ENCODE peak calls at places on chromosomes 5 and 9, in four cellular contexts. Q, Z, U and M are unnamed samples.

GRCh38 chr9:23342296-23342695 is 483.7 kb downstream of the ELAVL2 start:
- DNase-seq in Z (no peak), Q (no peak), U (no peak), M (no peak)

GRCh38 chr9:4769321-4770080 is 23.2 kb upstream of the RCL1 start:
- DNase-seq in U (no peak), Z (no peak), Q (peak), M (no peak)

GRCh38 chr5:32585122-32585445 is 273 bp upstream of the SUB1 start:
- DNase-seq in U (no peak), Q (no peak), Z (no peak), M (no peak)

GRCh38 chr9:107948601-107949000 is 459.0 kb upstream of the KLF4 start:
- DNase-seq in Q (no peak), U (no peak), Z (no peak), M (no peak)

GRCh38 chr5:128534729-128535128 is 3.3 kb downstream of the FBN2 start:
- DNase-seq in U (no peak), Q (no peak), Z (no peak), M (no peak)

GRCh38 chr9:114035221-114035844 is 42.8 kb downstream of the AMBP start:
- DNase-seq in Q (no peak), Z (no peak), U (no peak), M (no peak)

GRCh38 chr9:114289106-114289505 is 33.8 kb upstream of the ORM1 start:
- DNase-seq in Q (no peak), Z (no peak), U (no peak), M (no peak)

GRCh38 chr9:113645224-113645971 is 181.9 kb downstream of the RGS3 start:
- DNase-seq in U (no peak), Z (no peak), Q (no peak), M (no peak)

GRCh38 chr9:35756275-35756742 is 2.2 kb upstream of the MSMP start:
- DNase-seq in U (no peak), Z (peak), Q (no peak), M (no peak)

GRCh38 chr5:83244516-83244915 is 167.2 kb downstream of the XRCC4 start:
- DNase-seq in U (no peak), Q (no peak), Z (no peak), M (no peak)

GRCh38 chr5:1463326-1464095 is 18.3 kb upstream of the SLC6A3 start:
- DNase-seq in Z (no peak), Q (no peak), U (no peak), M (no peak)

GRCh38 chr5:150112211-150113046 is 26.1 kb upstream of the CSF1R start:
- DNase-seq in Q (no peak), Z (no peak), U (no peak), M (peak)

GRCh38 chr5:115579747-115580173 is 22.5 kb downstream of the TICAM2 start:
- DNase-seq in Z (no peak), U (peak), Q (no peak), M (no peak)

GRCh38 chr5:172643392-172643871 is 2.4 kb downstream of the NEURL1B start:
- DNase-seq in Z (no peak), Q (no peak), U (no peak), M (no peak)

GRCh38 chr5:153168226-153168625 is 322.2 kb upstream of the GRIA1 start:
- DNase-seq in U (no peak), Q (no peak), Z (no peak), M (no peak)

GRCh38 chr9:124743686-124744348 is 27.3 kb downstream of the NR6A1 start:
- DNase-seq in Z (no peak), Q (no peak), U (no peak), M (no peak)

GRCh38 chr5:43416988-43417394 is 4.8 kb upstream of the CCL28 start:
- DNase-seq in Z (no peak), U (no peak), Q (no peak), M (no peak)

GRCh38 chr9:99040911-99041582 is 63.9 kb upstream of the TGFBR1 start:
- DNase-seq in U (no peak), Q (no peak), Z (peak), M (no peak)

GRCh38 chr5:178730940-178731265 is 444 bp upstream of the ZNF354A start:
- DNase-seq in U (no peak), Q (peak), Z (no peak), M (no peak)

GRCh38 chr5:143896981-143897380 is 85.0 kb downstream of the HMHB1 start:
- DNase-seq in U (no peak), Q (no peak), Z (no peak), M (no peak)

GRCh38 chr9:96769989-96770388 is 7.9 kb downstream of the ZNF510 start:
- DNase-seq in Q (no peak), U (no peak), Z (no peak), M (no peak)

GRCh38 chr5:104297076-104297475 is 734.5 kb upstream of the NUDT12 start:
- DNase-seq in Q (no peak), U (no peak), Z (no peak), M (no peak)

GRCh38 chr5:125439243-125439642 is 692.8 kb upstream of the ZNF608 start:
- DNase-seq in Z (no peak), U (no peak), Q (no peak), M (no peak)

GRCh38 chr5:39073759-39074008 is 515 bp downstream of the RICTOR start:
- DNase-seq in U (no peak), Q (no peak), Z (no peak), M (peak)

GRCh38 chr9:120932086-120932818 is 5.7 kb upstream of the TRAF1 start:
- DNase-seq in U (no peak), Z (no peak), Q (no peak), M (no peak)

GRCh38 chr9:101860920-101861319 is 122.5 kb upstream of the GRIN3A start:
- DNase-seq in Q (no peak), U (no peak), Z (no peak), M (no peak)

GRCh38 chr5:138870611-138871010 is 4.5 kb downstream of the LRRTM2 start:
- DNase-seq in Z (no peak), U (no peak), Q (no peak), M (no peak)

GRCh38 chr9:121748727-121749546 is 97.5 kb downstream of the DAB2IP start:
- DNase-seq in Z (no peak), Q (no peak), U (no peak), M (no peak)

GRCh38 chr5:61162832-61163567 is 732 bp upstream of the SMIM15 start:
- DNase-seq in U (no peak), Q (no peak), Z (peak), M (no peak)

GRCh38 chr9:70639853-70640814 is 225.7 kb upstream of the KLF9 start:
- DNase-seq in Z (peak), U (no peak), Q (peak), M (no peak)

GRCh38 chr5:74420220-74420619 is 220.3 kb downstream of the ENC1 start:
- DNase-seq in U (no peak), Z (no peak), Q (no peak), M (no peak)

GRCh38 chr9:18820566-18821095 is 212.4 kb downstream of the SAXO1 start:
- DNase-seq in U (no peak), Q (no peak), Z (no peak), M (no peak)

GRCh38 chr5:92945630-92946097 is 635.4 kb downstream of the NR2F1-AS1 start:
- DNase-seq in Q (no peak), U (no peak), Z (no peak), M (no peak)

GRCh38 chr5:40124367-40124766 is 555.3 kb upstream of the PTGER4 start:
- DNase-seq in Z (no peak), Q (no peak), U (no peak), M (no peak)

GRCh38 chr5:32462618-32463017 is 18.1 kb upstream of the ZFR start:
- DNase-seq in Z (no peak), U (no peak), Q (no peak), M (no peak)

GRCh38 chr5:10530601-10531320 is 33.1 kb upstream of the ANKRD33B start:
- DNase-seq in U (no peak), Q (no peak), Z (no peak), M (no peak)

GRCh38 chr9:6904366-6904765 is 146.6 kb downstream of the KDM4C start:
- DNase-seq in Q (no peak), Z (no peak), U (no peak), M (no peak)
- TF ChIP-seq SPI1 in Q (no peak), Z (no peak), U (no peak), M (no peak)

DNA sequence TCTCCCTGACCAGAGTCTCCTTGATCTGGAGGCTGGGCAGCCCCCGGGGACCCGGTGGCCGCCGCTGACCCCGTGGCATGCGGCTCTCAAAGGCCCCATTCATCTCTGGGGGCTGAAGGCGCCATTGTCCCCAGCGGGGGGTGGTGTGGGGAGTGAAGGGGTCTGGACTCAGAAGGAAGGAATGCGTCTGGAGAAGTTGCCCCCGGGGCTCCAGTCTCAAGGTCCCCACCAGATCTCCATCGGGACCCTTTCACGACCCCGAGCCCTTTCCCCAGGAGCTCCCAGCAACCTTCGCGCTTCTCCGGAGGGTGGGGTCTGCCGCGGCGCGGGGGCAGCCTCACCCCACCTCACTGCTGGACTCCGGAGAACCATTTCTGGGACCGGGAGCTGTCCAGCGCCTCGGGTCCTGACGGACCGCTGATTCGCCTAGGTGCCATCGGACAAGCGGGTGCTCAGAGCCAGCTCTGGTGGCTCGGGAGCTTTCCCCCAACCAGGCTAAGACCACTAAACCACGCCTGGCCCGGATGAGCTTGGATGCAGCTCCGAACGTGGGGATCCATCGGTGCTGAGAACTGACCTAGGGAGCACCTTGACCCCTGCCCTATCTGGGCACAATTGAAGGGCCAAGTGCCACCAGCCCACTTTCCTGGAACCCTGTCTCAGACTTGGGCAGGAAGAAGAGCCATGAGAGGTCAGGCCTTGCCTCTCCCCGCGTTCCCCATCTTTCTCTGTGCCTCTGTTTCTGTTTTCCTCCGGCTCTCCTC is 5.2 kb upstream of the PCDH1 start:
- DNase-seq in Z (no peak), Q (peak), U (no peak), M (no peak)
- TF ChIP-seq SPI1 in Z (no peak), Q (no peak), U (no peak), M (no peak)

GRCh38 chr5:158382473-158382872 is 523.5 kb upstream of the CLINT1 start:
- DNase-seq in Q (no peak), U (no peak), Z (peak), M (no peak)
- TF ChIP-seq SPI1 in Q (no peak), U (no peak), Z (no peak), M (no peak)

GRCh38 chr9:11931109-11931508 is 762.1 kb upstream of the TYRP1 start:
- DNase-seq in Q (no peak), U (no peak), Z (no peak), M (no peak)

GRCh38 chr9:11928871-11929321 is 764.3 kb upstream of the TYRP1 start:
- DNase-seq in Q (no peak), U (no peak), Z (no peak), M (no peak)

GRCh38 chr9:11933926-11934325 is 759.3 kb upstream of the TYRP1 start:
- DNase-seq in Q (no peak), Z (no peak), U (no peak), M (no peak)
- TF ChIP-seq SPI1 in Q (no peak), Z (no peak), U (no peak), M (no peak)

GRCh38 chr5:136191304-136192014 is 1.5 kb downstream of the SMIM32 start:
- DNase-seq in Z (peak), Q (no peak), U (no peak), M (no peak)
- TF ChIP-seq SPI1 in Z (no peak), Q (no peak), U (no peak), M (no peak)

DNA sequence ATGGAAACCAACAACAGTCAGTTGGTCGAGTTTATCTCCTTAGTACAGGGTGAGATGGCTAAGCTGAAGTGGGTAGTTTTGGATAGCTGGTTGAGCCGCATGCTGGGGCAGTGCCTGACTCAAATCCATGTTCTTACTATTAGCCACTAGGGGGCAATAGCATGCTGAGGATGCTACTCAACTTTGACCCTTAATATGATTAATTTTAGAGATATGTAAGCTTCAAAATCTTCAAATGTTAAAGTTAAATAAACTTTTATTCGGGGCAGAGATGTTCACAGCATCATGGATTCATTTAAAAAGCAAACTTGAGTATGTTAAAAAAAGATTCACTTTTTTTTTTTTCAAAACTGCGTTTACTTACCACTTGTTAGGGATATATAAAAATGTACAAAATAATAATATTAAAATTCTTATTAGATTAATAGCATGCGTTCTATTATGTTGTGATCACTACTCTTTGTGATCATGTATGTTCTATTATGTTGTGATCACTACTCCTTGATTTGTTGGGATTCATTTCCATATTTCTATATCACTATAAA is 57.0 kb downstream of the C9orf153 start:
- DNase-seq in Z (peak), U (peak), Q (peak), M (peak)
- TF ChIP-seq SPI1 in Z (no peak), U (no peak), Q (no peak), M (no peak)

GRCh38 chr5:36079200-36079761 is 12.6 kb upstream of the UGT3A2 start:
- DNase-seq in Q (peak), U (peak), Z (peak), M (peak)

GRCh38 chr5:36070687-36071571 is 4.2 kb upstream of the UGT3A2 start:
- DNase-seq in U (no peak), Q (no peak), Z (no peak), M (no peak)

GRCh38 chr5:36078430-36078829 is 11.7 kb upstream of the UGT3A2 start:
- DNase-seq in Z (no peak), Q (no peak), U (no peak), M (no peak)

GRCh38 chr5:36068751-36069281 is 2.1 kb upstream of the UGT3A2 start:
- DNase-seq in Z (no peak), Q (no peak), U (no peak), M (no peak)

GRCh38 chr5:36073595-36074216 is 7.0 kb upstream of the UGT3A2 start:
- DNase-seq in U (no peak), Z (peak), Q (no peak), M (no peak)
- TF ChIP-seq SPI1 in U (no peak), Z (no peak), Q (no peak), M (no peak)

GRCh38 chr9:2720179-2720654 is 2.9 kb downstream of the KCNV2 start:
- DNase-seq in Q (no peak), U (no peak), Z (no peak), M (no peak)

GRCh38 chr9:2723666-2724065 is 6.4 kb downstream of the KCNV2 start:
- DNase-seq in U (no peak), Q (no peak), Z (no peak), M (no peak)

GRCh38 chr9:2725929-2726328 is 8.6 kb downstream of the KCNV2 start:
- DNase-seq in Z (no peak), U (no peak), Q (no peak), M (no peak)

GRCh38 chr9:2725126-2725525 is 7.8 kb downstream of the KCNV2 start:
- DNase-seq in Q (no peak), Z (no peak), U (no peak), M (no peak)

GRCh38 chr9:2722715-2723114 is 5.4 kb downstream of the KCNV2 start:
- DNase-seq in Z (no peak), Q (peak), U (no peak), M (no peak)
- TF ChIP-seq SPI1 in Z (no peak), Q (no peak), U (no peak), M (no peak)

DNA sequence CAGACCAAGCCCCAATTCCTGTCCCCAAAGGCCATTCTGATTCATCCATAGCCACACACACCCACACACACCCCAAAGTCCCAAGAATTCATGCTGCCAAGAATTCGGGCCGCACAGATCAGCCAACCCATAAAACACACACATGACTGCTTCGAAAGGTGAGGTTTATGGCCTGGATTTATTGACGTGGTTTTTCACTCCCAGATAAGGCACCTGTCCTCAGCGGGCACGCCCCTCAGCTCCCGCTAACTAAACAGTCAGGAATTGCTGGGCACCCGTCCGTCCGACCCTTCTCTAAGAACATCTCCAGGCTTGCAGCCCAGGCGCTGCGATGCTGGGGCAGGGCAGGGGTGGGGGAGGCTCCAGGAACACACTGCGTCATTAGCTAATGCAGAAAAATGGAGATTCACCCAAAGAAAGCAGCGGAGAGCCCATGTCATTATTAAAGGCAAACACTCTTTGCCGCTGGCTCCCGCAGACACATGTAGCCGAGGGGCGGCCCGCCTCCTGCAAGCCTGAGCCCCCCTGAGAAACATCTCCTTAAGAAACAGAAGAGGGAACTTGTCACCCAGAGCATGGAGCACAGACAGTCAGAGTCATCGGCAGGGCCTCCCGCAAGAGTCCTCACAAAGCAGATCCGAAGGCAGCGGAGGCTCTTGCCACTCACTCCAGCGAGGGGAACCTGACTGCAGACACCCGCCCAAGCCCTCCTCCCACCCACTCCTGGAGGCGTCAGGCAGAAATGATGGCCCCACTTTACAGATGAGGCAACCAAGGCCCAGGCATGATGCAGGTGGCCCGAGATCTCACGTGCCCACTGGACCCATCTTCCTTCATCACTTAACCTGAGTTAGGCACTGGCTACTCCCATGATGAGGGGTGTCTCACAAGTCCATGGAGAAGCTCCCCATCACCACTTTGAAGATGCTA is 19.8 kb downstream of the VAV2 start:
- DNase-seq in U (no peak), Z (no peak), Q (no peak), M (no peak)
- TF ChIP-seq SPI1 in U (no peak), Z (no peak), Q (no peak), M (no peak)

GRCh38 chr9:116434314-116434713 is 252.8 kb upstream of the TRIM32 start:
- DNase-seq in U (no peak), Z (no peak), Q (no peak), M (no peak)

GRCh38 chr9:116442528-116442927 is 244.6 kb upstream of the TRIM32 start:
- DNase-seq in Z (no peak), Q (no peak), U (no peak), M (no peak)

GRCh38 chr9:116435706-116436105 is 251.4 kb upstream of the TRIM32 start:
- DNase-seq in Z (no peak), U (no peak), Q (no peak), M (no peak)

GRCh38 chr9:116432051-116432450 is 255.1 kb upstream of the TRIM32 start:
- DNase-seq in U (no peak), Q (no peak), Z (no peak), M (no peak)

GRCh38 chr9:116437411-116438370 is 249.4 kb upstream of the TRIM32 start:
- DNase-seq in U (no peak), Q (peak), Z (no peak), M (no peak)
- TF ChIP-seq SPI1 in U (no peak), Q (no peak), Z (no peak), M (no peak)